ENCODE peak calls at places on chromosomes 16 and 17, in eight cellular contexts. One of them, this sample, is unnamed.

GRCh38 chr16:20931066-20931465 is 30.5 kb downstream of the LYRM1 start:
- DNase-seq in NCI-H2107: no peak
- DNase-seq in SJSA1: no peak
- DNase-seq in testis: no peak
- DNase-seq in MM.1S: no peak
- DNase-seq in NCI-H774: no peak
- DNase-seq in substantia nigra: no peak
- DNase-seq in CD4-positive, alpha-beta memory T cell: no peak
- DNase-seq in this sample: no peak

GRCh38 chr17:17738901-17739300 is 57.6 kb downstream of the RAI1 start:
- DNase-seq in substantia nigra: no peak
- DNase-seq in NCI-H774: no peak
- DNase-seq in CD4-positive, alpha-beta memory T cell: no peak
- DNase-seq in NCI-H2107: no peak
- DNase-seq in MM.1S: no peak
- DNase-seq in testis: peak; percentile 50
- DNase-seq in SJSA1: no peak
- DNase-seq in this sample: peak; percentile 85

GRCh38 chr17:6474376-6474775 is 30.1 kb downstream of the PIMREG start:
- DNase-seq in NCI-H774: no peak
- DNase-seq in testis: no peak
- DNase-seq in substantia nigra: no peak
- DNase-seq in MM.1S: no peak
- DNase-seq in SJSA1: no peak
- DNase-seq in CD4-positive, alpha-beta memory T cell: no peak
- DNase-seq in NCI-H2107: no peak
- DNase-seq in this sample: no peak

GRCh38 chr17:7562208-7562605 is 488 bp downstream of the SENP3 start:
- DNase-seq in MM.1S: peak; percentile 17
- DNase-seq in testis: no peak
- DNase-seq in NCI-H774: no peak
- DNase-seq in substantia nigra: no peak
- DNase-seq in CD4-positive, alpha-beta memory T cell: no peak
- DNase-seq in NCI-H2107: no peak
- DNase-seq in SJSA1: no peak
- DNase-seq in this sample: no peak

GRCh38 chr17:37541880-37542675 is 52.4 kb downstream of the DUSP14 start:
- DNase-seq in MM.1S: no peak
- DNase-seq in NCI-H2107: no peak
- DNase-seq in testis: no peak
- DNase-seq in CD4-positive, alpha-beta memory T cell: no peak
- DNase-seq in NCI-H774: no peak
- DNase-seq in substantia nigra: no peak
- DNase-seq in SJSA1: no peak
- DNase-seq in this sample: peak; percentile 64

GRCh38 chr17:78206298-78206697 is 7.8 kb upstream of the BIRC5 start:
- DNase-seq in NCI-H2107: no peak
- DNase-seq in CD4-positive, alpha-beta memory T cell: no peak
- DNase-seq in NCI-H774: no peak
- DNase-seq in substantia nigra: no peak
- DNase-seq in testis: no peak
- DNase-seq in MM.1S: no peak
- DNase-seq in SJSA1: no peak
- DNase-seq in this sample: no peak

GRCh38 chr17:66296289-66296725 is 6.1 kb upstream of the PRKCA start:
- DNase-seq in CD4-positive, alpha-beta memory T cell: no peak
- DNase-seq in substantia nigra: no peak
- DNase-seq in MM.1S: no peak
- DNase-seq in NCI-H774: no peak
- DNase-seq in testis: no peak
- DNase-seq in NCI-H2107: no peak
- DNase-seq in SJSA1: no peak
- DNase-seq in this sample: no peak

GRCh38 chr16:56868175-56868574 is 3.2 kb downstream of the SLC12A3 start:
- DNase-seq in substantia nigra: no peak
- DNase-seq in CD4-positive, alpha-beta memory T cell: no peak
- DNase-seq in SJSA1: no peak
- DNase-seq in NCI-H774: no peak
- DNase-seq in MM.1S: no peak
- DNase-seq in testis: no peak
- DNase-seq in NCI-H2107: no peak
- DNase-seq in this sample: no peak

GRCh38 chr17:7589204-7589868 is 558 bp downstream of the SOX15 start:
- DNase-seq in testis: peak; percentile 90
- DNase-seq in MM.1S: no peak
- DNase-seq in substantia nigra: no peak
- DNase-seq in NCI-H2107: no peak
- DNase-seq in CD4-positive, alpha-beta memory T cell: peak; percentile 57
- DNase-seq in NCI-H774: no peak
- DNase-seq in SJSA1: no peak
- DNase-seq in this sample: peak; percentile 93

GRCh38 chr16:27398894-27399853 is 2.8 kb upstream of the IL21R start:
- DNase-seq in SJSA1: no peak
- DNase-seq in testis: no peak
- DNase-seq in CD4-positive, alpha-beta memory T cell: no peak
- DNase-seq in substantia nigra: no peak
- DNase-seq in NCI-H2107: no peak
- DNase-seq in MM.1S: no peak
- DNase-seq in NCI-H774: no peak
- DNase-seq in this sample: no peak

GRCh38 chr17:63162406-63163157 is 196.5 kb downstream of the TANC2 start:
- DNase-seq in NCI-H2107: no peak
- DNase-seq in testis: no peak
- DNase-seq in substantia nigra: no peak
- DNase-seq in NCI-H774: no peak
- DNase-seq in CD4-positive, alpha-beta memory T cell: no peak
- DNase-seq in MM.1S: no peak
- DNase-seq in SJSA1: no peak
- DNase-seq in this sample: no peak

GRCh38 chr17:12665263-12666210 is at the start of gene MYOCD:
- DNase-seq in substantia nigra: no peak
- DNase-seq in CD4-positive, alpha-beta memory T cell: no peak
- DNase-seq in MM.1S: no peak
- DNase-seq in NCI-H2107: no peak
- DNase-seq in testis: peak; percentile 40
- DNase-seq in SJSA1: peak; percentile 80
- DNase-seq in NCI-H774: no peak
- DNase-seq in this sample: peak; percentile 10

GRCh38 chr16:64092284-64092683 is 1029.6 kb downstream of the CDH11 start:
- DNase-seq in substantia nigra: no peak
- DNase-seq in SJSA1: peak; percentile 67
- DNase-seq in testis: no peak
- DNase-seq in NCI-H774: no peak
- DNase-seq in MM.1S: no peak
- DNase-seq in CD4-positive, alpha-beta memory T cell: no peak
- DNase-seq in NCI-H2107: no peak
- DNase-seq in this sample: peak; percentile 85

This sample was measured in epithelial cell of esophagus.